ENCODE peak calls at places on chromosomes 3 and 15, in five cellular contexts. One of them, this sample, is unnamed.

GRCh38 chr3:196055267-196055666 is 26.6 kb downstream of the TFRC start:
- DNase-seq in fibroblast of lung: no peak
- DNase-seq in SK-N-SH: no peak
- DNase-seq in HCT116: no peak
- DNase-seq in keratinocyte: no peak
- DNase-seq in this sample: no peak

GRCh38 chr3:5389057-5389456 is 201.6 kb downstream of the EDEM1 start:
- DNase-seq in fibroblast of lung: no peak
- DNase-seq in SK-N-SH: no peak
- DNase-seq in HCT116: peak
- DNase-seq in keratinocyte: peak
- DNase-seq in this sample: peak

GRCh38 chr3:11154036-11154952 is at the start of gene HRH1:
- DNase-seq in fibroblast of lung: no peak
- DNase-seq in SK-N-SH: peak
- DNase-seq in HCT116: no peak
- DNase-seq in keratinocyte: no peak
- DNase-seq in this sample: peak

GRCh38 chr15:98689431-98689861 is 41.1 kb downstream of the IGF1R start:
- DNase-seq in fibroblast of lung: peak
- DNase-seq in SK-N-SH: peak
- DNase-seq in HCT116: no peak
- DNase-seq in keratinocyte: no peak
- DNase-seq in this sample: peak

GRCh38 chr15:55789066-55789660 is 46.2 kb upstream of the PRTG start:
- DNase-seq in fibroblast of lung: no peak
- DNase-seq in SK-N-SH: no peak
- DNase-seq in HCT116: peak
- DNase-seq in keratinocyte: no peak
- DNase-seq in this sample: no peak

GRCh38 chr15:90773485-90773884 is 56.3 kb downstream of the BLM start:
- DNase-seq in fibroblast of lung: no peak
- DNase-seq in SK-N-SH: no peak
- DNase-seq in HCT116: no peak
- DNase-seq in keratinocyte: no peak
- DNase-seq in this sample: no peak

GRCh38 chr15:42921049-42921731 is 612 bp upstream of the TTBK2 start:
- DNase-seq in fibroblast of lung: no peak
- DNase-seq in SK-N-SH: peak
- DNase-seq in HCT116: no peak
- DNase-seq in keratinocyte: no peak
- DNase-seq in this sample: peak

GRCh38 chr15:51579012-51579411 is 43.6 kb downstream of the DMXL2 start:
- DNase-seq in fibroblast of lung: peak
- DNase-seq in SK-N-SH: no peak
- DNase-seq in HCT116: no peak
- DNase-seq in keratinocyte: no peak
- DNase-seq in this sample: no peak

GRCh38 chr3:70716832-70717231 is 404.4 kb upstream of the MDFIC2 start:
- DNase-seq in fibroblast of lung: peak
- DNase-seq in SK-N-SH: peak
- DNase-seq in HCT116: no peak
- DNase-seq in keratinocyte: no peak
- DNase-seq in this sample: peak

DNA sequence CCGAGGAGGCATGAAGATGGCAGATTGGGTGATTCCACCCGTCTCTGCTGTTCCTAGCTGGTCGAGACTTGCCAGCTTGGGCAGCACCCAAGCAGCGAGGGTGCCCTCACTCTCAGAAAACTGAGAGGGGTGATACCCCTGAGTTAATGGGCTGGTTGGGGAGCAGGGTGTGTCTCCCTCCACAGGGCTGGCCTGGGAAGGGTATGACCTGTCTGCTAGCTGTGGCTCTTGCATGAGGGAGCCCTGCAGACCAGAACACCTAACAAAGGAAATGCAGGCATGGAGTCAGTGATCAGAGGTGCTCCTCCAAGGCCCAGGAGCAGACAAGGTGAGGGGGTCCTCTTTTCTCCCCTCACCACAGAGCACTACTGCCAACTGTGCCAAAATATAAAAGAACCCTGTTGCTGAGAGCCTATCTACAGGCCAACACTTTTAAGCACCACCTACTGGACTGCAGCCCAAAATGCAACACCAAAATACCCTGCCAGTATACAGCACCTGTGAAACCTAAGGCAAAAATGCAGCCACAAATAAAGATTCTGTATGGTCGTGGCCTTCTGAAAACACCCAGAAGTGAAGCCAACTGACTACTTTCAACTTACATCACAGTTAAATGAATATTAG is 35.8 kb upstream of the PPM1L start:
- DNase-seq in fibroblast of lung: no peak
- DNase-seq in SK-N-SH: no peak
- DNase-seq in HCT116: no peak
- DNase-seq in keratinocyte: no peak
- DNase-seq in this sample: no peak
- TF ChIP-seq CTCF in fibroblast of lung: no peak
- TF ChIP-seq CTCF in SK-N-SH: no peak
- TF ChIP-seq CTCF in HCT116: peak
- TF ChIP-seq CTCF in keratinocyte: no peak
- TF ChIP-seq CTCF in this sample: peak

GRCh38 chr3:190121061-190121765 is 516 bp upstream of the P3H2 start:
- DNase-seq in fibroblast of lung: no peak
- DNase-seq in SK-N-SH: no peak
- DNase-seq in HCT116: no peak
- DNase-seq in keratinocyte: no peak
- DNase-seq in this sample: no peak

GRCh38 chr3:190116551-190117067 is 4.1 kb downstream of the P3H2 start:
- DNase-seq in fibroblast of lung: no peak
- DNase-seq in SK-N-SH: no peak
- DNase-seq in HCT116: no peak
- DNase-seq in keratinocyte: peak
- DNase-seq in this sample: peak

GRCh38 chr3:190119734-190120133 is 963 bp downstream of the P3H2 start:
- DNase-seq in fibroblast of lung: no peak
- DNase-seq in SK-N-SH: no peak
- DNase-seq in HCT116: no peak
- DNase-seq in keratinocyte: no peak
- DNase-seq in this sample: no peak

GRCh38 chr3:190120161-190121060 is at the start of gene P3H2:
- DNase-seq in fibroblast of lung: peak
- DNase-seq in SK-N-SH: peak
- DNase-seq in HCT116: peak
- DNase-seq in keratinocyte: peak
- DNase-seq in this sample: peak

DNA sequence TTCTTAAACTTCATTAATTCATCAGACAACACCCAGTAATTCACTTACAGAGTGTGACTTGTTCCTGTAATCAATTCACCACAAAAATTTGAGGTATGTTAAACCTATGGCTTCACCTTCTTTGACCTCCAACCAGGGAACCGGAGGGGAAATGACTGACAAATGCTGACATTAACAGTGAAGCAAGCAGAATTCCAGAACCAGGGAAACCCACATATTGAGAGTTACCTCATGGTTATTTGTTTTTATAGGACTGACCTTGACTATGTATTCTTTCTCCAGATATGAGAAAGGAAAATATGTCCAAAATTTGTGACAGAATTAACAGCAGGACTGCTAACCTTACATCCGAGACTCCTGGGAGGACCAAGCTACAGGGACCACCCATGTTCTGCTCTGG is 2.7 kb downstream of the P3H2 start:
- DNase-seq in fibroblast of lung: no peak
- DNase-seq in SK-N-SH: no peak
- DNase-seq in HCT116: no peak
- DNase-seq in keratinocyte: no peak
- DNase-seq in this sample: no peak
- H3K27ac ChIP-seq in fibroblast of lung: no peak
- H3K27ac ChIP-seq in SK-N-SH: no peak
- H3K27ac ChIP-seq in HCT116: no peak
- H3K27ac ChIP-seq in keratinocyte: peak
- H3K27ac ChIP-seq in this sample: peak

GRCh38 chr3:132800958-132801357 is 78.7 kb upstream of the NPHP3 start:
- DNase-seq in fibroblast of lung: peak
- DNase-seq in SK-N-SH: no peak
- DNase-seq in HCT116: no peak
- DNase-seq in keratinocyte: no peak
- DNase-seq in this sample: no peak
- H2AFZ ChIP-seq in fibroblast of lung: no peak
- H2AFZ ChIP-seq in SK-N-SH: no peak
- H2AFZ ChIP-seq in HCT116: no peak
- H2AFZ ChIP-seq in keratinocyte: no peak
- H2AFZ ChIP-seq in this sample: no peak

GRCh38 chr3:34387831-34388564 is 589.6 kb downstream of the PDCD6IP start:
- DNase-seq in fibroblast of lung: no peak
- DNase-seq in SK-N-SH: no peak
- DNase-seq in HCT116: no peak
- DNase-seq in keratinocyte: no peak
- DNase-seq in this sample: no peak
- TF ChIP-seq CTCF in fibroblast of lung: no peak
- TF ChIP-seq CTCF in SK-N-SH: no peak
- TF ChIP-seq CTCF in HCT116: peak
- TF ChIP-seq CTCF in keratinocyte: no peak
- TF ChIP-seq CTCF in this sample: no peak

GRCh38 chr3:49513494-49514179 is 40.6 kb upstream of the BSN start:
- DNase-seq in fibroblast of lung: no peak
- DNase-seq in SK-N-SH: no peak
- DNase-seq in HCT116: no peak
- DNase-seq in keratinocyte: no peak
- DNase-seq in this sample: no peak

GRCh38 chr3:49512791-49513355 is 41.4 kb upstream of the BSN start:
- DNase-seq in fibroblast of lung: no peak
- DNase-seq in SK-N-SH: no peak
- DNase-seq in HCT116: no peak
- DNase-seq in keratinocyte: no peak
- DNase-seq in this sample: no peak

GRCh38 chr3:49509028-49509561 is 39.0 kb downstream of the DAG1 start:
- DNase-seq in fibroblast of lung: no peak
- DNase-seq in SK-N-SH: no peak
- DNase-seq in HCT116: no peak
- DNase-seq in keratinocyte: no peak
- DNase-seq in this sample: no peak

GRCh38 chr3:49511631-49512030 is 41.6 kb downstream of the DAG1 start:
- DNase-seq in fibroblast of lung: no peak
- DNase-seq in SK-N-SH: no peak
- DNase-seq in HCT116: no peak
- DNase-seq in keratinocyte: no peak
- DNase-seq in this sample: no peak
- H3K27ac ChIP-seq in fibroblast of lung: no peak
- H3K27ac ChIP-seq in SK-N-SH: no peak
- H3K27ac ChIP-seq in HCT116: no peak
- H3K27ac ChIP-seq in keratinocyte: no peak
- H3K27ac ChIP-seq in this sample: no peak

DNA sequence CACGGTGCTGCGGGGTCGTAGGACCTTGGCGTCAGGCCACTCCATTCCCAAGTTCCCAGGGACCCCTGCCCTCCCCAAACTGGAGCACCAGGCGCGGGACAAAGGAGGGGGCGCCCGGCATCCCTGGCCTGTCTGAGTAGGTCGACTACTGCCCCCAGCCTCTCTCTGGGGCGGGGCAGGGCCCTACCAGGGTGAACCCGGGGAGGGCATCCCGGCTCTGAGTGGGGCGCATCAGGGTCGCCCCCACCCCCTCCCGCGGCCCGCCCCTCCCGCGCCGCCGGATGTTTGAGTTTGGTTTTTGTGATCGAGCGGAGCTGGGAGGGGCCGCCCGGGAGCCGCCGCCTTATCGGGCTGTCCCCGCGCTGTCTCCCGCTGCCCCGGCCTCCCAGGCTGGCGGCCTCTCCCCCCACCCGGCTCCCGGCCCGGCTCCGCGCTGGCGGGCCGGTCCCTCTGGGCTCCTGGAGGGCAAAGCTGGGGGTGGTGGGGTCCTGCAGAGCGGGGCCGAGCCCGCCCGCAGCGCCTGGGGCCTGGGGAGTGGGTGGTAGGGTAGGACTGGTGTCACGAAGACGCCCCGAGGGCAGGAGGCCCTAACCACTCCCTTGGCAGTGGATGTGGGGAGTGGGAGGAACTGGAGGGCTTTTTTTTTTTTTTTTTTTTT is 47.2 kb upstream of the SMAD6 start:
- DNase-seq in fibroblast of lung: no peak
- DNase-seq in SK-N-SH: no peak
- DNase-seq in HCT116: no peak
- DNase-seq in keratinocyte: no peak
- DNase-seq in this sample: no peak
- H2AFZ ChIP-seq in fibroblast of lung: peak
- H2AFZ ChIP-seq in SK-N-SH: no peak
- H2AFZ ChIP-seq in HCT116: no peak
- H2AFZ ChIP-seq in keratinocyte: no peak
- H2AFZ ChIP-seq in this sample: peak

DNA sequence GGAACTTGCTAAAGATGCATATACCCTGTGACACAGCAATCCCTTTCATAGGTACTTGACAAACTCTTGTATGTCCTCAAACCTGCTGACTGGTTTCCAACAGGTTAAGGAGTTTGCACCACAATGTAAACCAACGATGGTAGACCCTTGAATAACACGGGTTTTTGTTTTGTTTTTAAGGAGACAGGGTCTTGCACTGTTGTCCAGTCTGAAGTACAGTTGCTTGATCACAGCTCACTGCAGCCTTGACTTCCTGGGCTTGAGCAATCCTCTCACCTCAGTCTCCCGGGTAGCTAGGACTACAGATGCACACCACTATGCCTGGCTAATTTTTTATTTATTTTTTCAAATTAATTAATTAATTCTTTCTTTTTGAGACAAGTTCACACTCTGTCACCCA is 23.3 kb downstream of the SIN3A start:
- DNase-seq in fibroblast of lung: no peak
- DNase-seq in SK-N-SH: no peak
- DNase-seq in HCT116: no peak
- DNase-seq in keratinocyte: no peak
- DNase-seq in this sample: no peak
- TF ChIP-seq CTCF in fibroblast of lung: no peak
- TF ChIP-seq CTCF in SK-N-SH: no peak
- TF ChIP-seq CTCF in HCT116: no peak
- TF ChIP-seq CTCF in keratinocyte: no peak
- TF ChIP-seq CTCF in this sample: no peak

GRCh38 chr15:93068581-93069199 is 20.3 kb downstream of the RGMA start:
- DNase-seq in fibroblast of lung: no peak
- DNase-seq in SK-N-SH: no peak
- DNase-seq in HCT116: no peak
- DNase-seq in keratinocyte: no peak
- DNase-seq in this sample: no peak
- H3K27ac ChIP-seq in fibroblast of lung: no peak
- H3K27ac ChIP-seq in SK-N-SH: no peak
- H3K27ac ChIP-seq in HCT116: no peak
- H3K27ac ChIP-seq in keratinocyte: no peak
- H3K27ac ChIP-seq in this sample: no peak